ENCODE peak calls at places on chromosome 7, in four cellular contexts. R is GM06990, I is IMR-90, A is kidney epithelial cell. T is an unnamed sample.

GRCh38 chr7:31651800-31652326 is 35.2 kb upstream of the PPP1R17 start:
- DNase-seq in R (no peak), I (no peak), A (no peak), T (no peak)

GRCh38 chr7:78018541-78019456 is 220.2 kb downstream of the PHTF2 start:
- DNase-seq in R (peak), I (peak), A (no peak), T (peak)

GRCh38 chr7:16592395-16592794 is 53.2 kb downstream of the ANKMY2 start:
- DNase-seq in R (no peak), I (peak), A (no peak), T (no peak)

GRCh38 chr7:93402944-93403343 is 170.8 kb downstream of the VPS50 start:
- DNase-seq in R (no peak), I (no peak), A (no peak), T (no peak)

GRCh38 chr7:77738871-77739270 is 42.6 kb downstream of the RSBN1L start:
- DNase-seq in R (no peak), I (peak), A (no peak), T (no peak)

GRCh38 chr7:47587976-47588375 is 6.1 kb upstream of the TNS3 start:
- DNase-seq in R (no peak), I (no peak), A (no peak), T (no peak)

GRCh38 chr7:134477954-134478353 is 19.1 kb upstream of the AKR1B1 start:
- DNase-seq in R (no peak), I (peak), A (no peak), T (no peak)

GRCh38 chr7:54541941-54542618 is at the start of gene VSTM2A:
- DNase-seq in R (no peak), I (no peak), A (no peak), T (no peak)

GRCh38 chr7:157434231-157434630 is 97.4 kb downstream of the DNAJB6 start:
- DNase-seq in R (no peak), I (no peak), A (no peak), T (no peak)

GRCh38 chr7:11760372-11760771 is 71.6 kb downstream of the THSD7A start:
- DNase-seq in R (no peak), I (no peak), A (no peak), T (no peak)

GRCh38 chr7:69115788-69116187 is 482.5 kb upstream of the AUTS2 start:
- DNase-seq in R (no peak), I (no peak), A (no peak), T (no peak)

GRCh38 chr7:105916603-105917002 is 40.2 kb upstream of the ATXN7L1 start:
- DNase-seq in R (no peak), I (peak), A (no peak), T (no peak)

GRCh38 chr7:137961200-137962177 is 40.4 kb downstream of the CREB3L2 start:
- DNase-seq in R (no peak), I (peak), A (no peak), T (no peak)

GRCh38 chr7:2760098-2760889 is 72.3 kb downstream of the AMZ1 start:
- DNase-seq in R (no peak), I (peak), A (no peak), T (no peak)

GRCh38 chr7:91953618-91954017 is 13.0 kb downstream of the AKAP9 start:
- DNase-seq in R (no peak), I (peak), A (no peak), T (no peak)

GRCh38 chr7:73577627-73578341 is 595 bp downstream of the TBL2 start:
- DNase-seq in R (no peak), I (no peak), A (no peak), T (no peak)

GRCh38 chr7:140478361-140479061 is 794 bp downstream of the MKRN1 start:
- DNase-seq in R (peak), I (peak), A (no peak), T (no peak)

GRCh38 chr7:149171894-149172533 is 23.3 kb upstream of the ZNF282 start:
- DNase-seq in R (no peak), I (peak), A (peak), T (no peak)

GRCh38 chr7:144035385-144035784 is 13.4 kb upstream of the OR2A5 start:
- DNase-seq in R (no peak), I (no peak), A (no peak), T (no peak)

GRCh38 chr7:50653116-50653854 is 88.1 kb upstream of the DDC start:
- DNase-seq in R (no peak), I (no peak), A (no peak), T (no peak)

GRCh38 chr7:41149576-41149975 is 553.3 kb downstream of the INHBA start:
- DNase-seq in R (no peak), I (no peak), A (no peak), T (no peak)

GRCh38 chr7:158489462-158490155 is 98.0 kb downstream of the PTPRN2 start:
- DNase-seq in R (no peak), I (no peak), A (no peak), T (no peak)

GRCh38 chr7:93194368-93194767 is 31.9 kb downstream of the HEPACAM2 start:
- DNase-seq in R (no peak), I (peak), A (no peak), T (no peak)

GRCh38 chr7:104982773-104983619 is 31.0 kb upstream of the KMT2E start:
- DNase-seq in R (no peak), I (no peak), A (no peak), T (no peak)

GRCh38 chr7:70271617-70272081 is 673.4 kb downstream of the AUTS2 start:
- DNase-seq in R (no peak), I (no peak), A (peak), T (no peak)

GRCh38 chr7:148944935-148945934 is 61.1 kb upstream of the EZH2 start:
- DNase-seq in R (no peak), I (peak), A (no peak), T (no peak)

GRCh38 chr7:102434039-102434481 is 685 bp downstream of the ORAI2 start:
- DNase-seq in R (no peak), I (peak), A (no peak), T (no peak)

GRCh38 chr7:39507866-39508551 is 58.2 kb upstream of the YAE1 start:
- DNase-seq in R (no peak), I (no peak), A (no peak), T (no peak)

DNA sequence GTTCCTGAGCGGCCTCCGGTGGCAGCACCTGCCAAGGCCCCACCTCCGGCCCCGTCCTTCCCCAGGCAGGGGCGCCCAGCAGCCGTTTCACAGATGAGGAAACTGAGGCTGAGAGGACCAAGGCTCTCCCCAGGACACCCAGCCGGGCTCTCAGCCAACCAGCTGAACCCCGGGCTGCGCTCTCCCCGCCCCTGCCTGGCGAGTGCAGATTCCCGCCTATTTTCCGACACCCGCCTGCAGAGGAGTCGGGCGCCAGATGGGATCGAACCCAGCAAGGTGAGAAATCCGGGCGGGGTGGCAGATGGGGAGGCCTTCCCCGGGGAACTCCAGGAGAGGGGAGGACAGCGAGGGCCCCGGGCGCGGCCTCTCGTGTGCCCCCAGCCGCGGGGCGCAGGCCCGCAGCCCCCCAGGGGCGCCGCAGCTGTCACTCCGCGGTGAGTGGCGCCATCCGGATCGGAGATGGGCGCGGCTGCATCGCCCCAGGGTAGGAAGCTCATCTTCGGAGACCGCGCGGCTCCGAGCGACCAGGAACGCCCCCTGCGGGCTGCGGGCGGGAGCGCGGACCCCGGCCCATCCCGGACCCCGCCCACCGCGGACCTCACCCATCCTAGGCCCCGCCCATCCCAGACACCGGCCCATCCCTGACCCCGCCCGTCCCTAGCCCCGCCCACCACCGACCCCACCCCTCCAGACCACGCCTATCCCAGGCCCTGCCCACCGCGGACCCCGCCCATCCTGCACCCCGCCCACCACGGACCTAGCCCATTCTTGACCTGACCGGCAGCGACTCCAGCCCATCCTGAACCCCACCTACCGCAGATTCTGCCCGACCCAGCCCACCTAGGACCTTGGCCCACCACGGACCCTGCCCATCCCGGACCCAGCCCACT is 90.3 kb downstream of the MICALL2 start:
- DNase-seq in R (peak), I (no peak), A (no peak), T (no peak)
- TF ChIP-seq CTCF in R (no peak), I (peak), A (no peak), T (no peak)

DNA sequence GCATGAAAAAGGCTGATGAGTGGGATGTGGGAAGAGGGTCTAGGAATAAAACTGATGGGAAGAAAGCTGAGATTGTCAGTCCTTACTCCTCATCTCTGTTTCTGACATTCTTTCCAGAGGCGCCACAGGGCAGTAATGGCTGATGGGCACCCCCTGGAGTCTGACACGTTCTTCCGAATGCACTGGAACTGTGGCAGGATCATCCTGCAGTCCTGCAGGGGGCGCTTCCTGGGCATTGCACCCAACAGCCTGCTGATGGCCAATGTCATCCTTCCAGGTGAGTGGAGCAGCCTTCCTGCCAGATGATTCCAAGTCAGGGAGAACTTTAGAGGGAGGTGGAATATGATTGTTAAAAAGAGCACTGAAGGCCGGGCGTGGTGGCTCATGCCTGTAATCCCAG is 4.8 kb downstream of the FSCN3 start:
- DNase-seq in R (no peak), I (no peak), A (no peak), T (no peak)
- TF ChIP-seq CTCF in R (peak), I (peak), A (peak), T (no peak)

GRCh38 chr7:20158684-20159083 is 58.5 kb downstream of the MACC1 start:
- DNase-seq in R (no peak), I (peak), A (no peak), T (no peak)
- TF ChIP-seq CTCF in R (peak), I (peak), A (no peak), T (peak)

GRCh38 chr7:44853391-44853790 is 5.5 kb upstream of the H2AZ2 start:
- DNase-seq in R (no peak), I (no peak), A (no peak), T (no peak)

GRCh38 chr7:44854644-44855364 is 6.9 kb upstream of the H2AZ2 start:
- DNase-seq in R (no peak), I (peak), A (no peak), T (no peak)

GRCh38 chr7:44852590-44852989 is 4.7 kb upstream of the H2AZ2 start:
- DNase-seq in R (no peak), I (no peak), A (no peak), T (no peak)

GRCh38 chr7:44858161-44858560 is 10.3 kb upstream of the H2AZ2 start:
- DNase-seq in R (peak), I (no peak), A (no peak), T (no peak)
- TF ChIP-seq CTCF in R (no peak), I (no peak), A (no peak), T (peak)

GRCh38 chr7:122949186-122949585 is 46.3 kb downstream of the TAS2R16 start:
- DNase-seq in R (no peak), I (no peak), A (no peak), T (no peak)

DNA sequence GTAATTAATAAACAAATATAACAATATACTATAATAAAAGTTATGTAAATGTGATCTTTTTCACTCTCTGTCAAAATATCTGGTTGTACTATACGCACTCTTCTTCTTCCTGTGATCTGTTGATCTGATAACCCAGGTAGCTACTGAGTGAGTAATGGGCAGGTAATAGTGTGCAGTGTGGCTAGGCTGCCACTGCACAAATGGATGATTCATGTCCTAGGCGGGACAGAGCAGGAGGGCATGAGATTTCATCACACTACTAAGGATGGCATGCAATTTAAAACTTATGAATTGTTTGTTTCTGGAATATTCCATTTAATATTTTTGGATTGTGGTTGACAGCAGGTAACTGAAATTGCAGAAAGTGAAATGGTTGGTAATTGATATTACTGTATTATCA is 44.5 kb downstream of the TAS2R16 start:
- DNase-seq in R (no peak), I (no peak), A (no peak), T (no peak)
- TF ChIP-seq CTCF in R (no peak), I (no peak), A (no peak), T (no peak)

GRCh38 chr7:121397346-121397745 is 1.2 kb upstream of the FAM3C start:
- DNase-seq in R (no peak), I (no peak), A (no peak), T (no peak)

GRCh38 chr7:121397832-121398231 is 1.7 kb upstream of the FAM3C start:
- DNase-seq in R (no peak), I (no peak), A (peak), T (no peak)

GRCh38 chr7:121395494-121395960 is 581 bp downstream of the FAM3C start:
- DNase-seq in R (no peak), I (peak), A (no peak), T (no peak)

GRCh38 chr7:121395961-121396757 is at the start of gene FAM3C:
- DNase-seq in R (peak), I (peak), A (peak), T (peak)

DNA sequence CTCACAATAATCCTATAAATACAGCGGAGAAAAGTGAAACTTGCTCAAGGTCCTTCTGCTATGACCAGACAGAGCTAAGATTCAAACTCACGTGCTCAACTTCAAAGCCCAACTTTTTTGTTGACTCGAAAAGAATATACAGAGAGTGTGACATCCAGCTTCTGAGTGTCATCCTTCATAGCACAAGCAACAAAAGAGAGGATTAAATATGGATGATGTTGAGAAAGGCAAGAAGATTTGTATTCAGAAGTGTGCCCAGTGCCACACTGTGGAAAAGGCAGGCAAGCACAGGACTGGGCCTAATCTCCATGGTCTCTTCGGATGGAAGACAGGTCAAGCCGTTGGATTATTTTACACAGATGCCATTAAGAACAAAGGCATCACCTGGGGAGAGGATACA is 2.1 kb upstream of the FAM3C start:
- DNase-seq in R (no peak), I (no peak), A (no peak), T (no peak)
- TF ChIP-seq CTCF in R (peak), I (peak), A (peak), T (no peak)

GRCh38 chr7:55558962-55559920 is 13.1 kb downstream of the VOPP1 start:
- DNase-seq in R (no peak), I (no peak), A (no peak), T (no peak)

GRCh38 chr7:55556492-55556891 is 15.8 kb downstream of the VOPP1 start:
- DNase-seq in R (no peak), I (no peak), A (no peak), T (no peak)

GRCh38 chr7:55556031-55556430 is 16.3 kb downstream of the VOPP1 start:
- DNase-seq in R (no peak), I (no peak), A (no peak), T (no peak)

GRCh38 chr7:55555160-55555559 is 17.1 kb downstream of the VOPP1 start:
- DNase-seq in R (no peak), I (no peak), A (no peak), T (no peak)

GRCh38 chr7:55557666-55558188 is 14.6 kb downstream of the VOPP1 start:
- DNase-seq in R (peak), I (no peak), A (no peak), T (no peak)
- TF ChIP-seq CTCF in R (peak), I (no peak), A (no peak), T (no peak)

DNA sequence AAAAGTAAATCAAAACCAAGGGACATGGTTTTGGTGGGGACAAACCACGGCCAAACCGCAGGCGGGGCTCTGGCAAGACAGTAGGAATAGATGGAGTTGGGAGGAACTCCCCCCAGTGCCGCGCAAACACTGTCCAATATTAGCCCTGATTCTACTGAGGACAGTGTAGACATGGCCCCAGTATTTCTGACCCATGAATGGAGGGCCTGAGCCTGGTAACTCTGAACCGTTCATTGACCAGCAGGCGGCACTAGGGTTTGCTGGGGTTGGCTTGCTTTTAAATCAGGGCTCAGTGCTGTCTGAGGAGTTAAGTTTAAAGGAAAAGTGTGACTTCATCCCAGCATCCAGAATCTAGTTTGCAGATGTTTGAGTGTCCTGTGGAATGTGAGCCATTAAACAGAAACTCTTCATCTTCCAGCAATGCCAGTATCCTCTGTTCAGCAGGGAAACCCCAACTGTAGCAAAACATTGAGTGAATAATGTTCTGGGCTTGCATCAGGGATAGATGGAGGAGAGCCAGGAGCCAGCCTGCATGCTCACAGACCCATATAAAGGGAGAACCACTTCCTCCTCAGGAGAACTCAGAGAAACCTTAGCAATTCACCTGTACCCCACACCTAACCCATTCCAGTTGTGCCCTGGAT is 147.4 kb upstream of the PRSS58 start:
- DNase-seq in R (no peak), I (peak), A (no peak), T (no peak)
- TF ChIP-seq CTCF in R (no peak), I (no peak), A (no peak), T (no peak)

GRCh38 chr7:141483044-141483443 is 68.2 kb upstream of the AGK start:
- DNase-seq in R (no peak), I (no peak), A (no peak), T (no peak)
- TF ChIP-seq CTCF in R (no peak), I (no peak), A (no peak), T (no peak)

GRCh38 chr7:87219545-87220025 is at the start of gene TMEM243:
- DNase-seq in R (peak), I (peak), A (no peak), T (peak)
- TF ChIP-seq CTCF in R (peak), I (peak), A (peak), T (peak)